ENCODE peak calls at places on chromosomes 2 and 18, in nine cellular contexts. H is AML-193; U is GM06990; X is ureter; M is fibroblast of the aortic adventitia; J is nucleus accumbens; Q is activated CD4-positive, alpha-beta T cell treated with anti-CD3 and anti-CD28 coated beads, Interleukin-2, amount 50 U/mL, for 1 hour; A is activated T-helper 1 cell treated with Interleukin-2 at 50 U/mL for 16 hours; V is activated naive CD8-positive, alpha-beta T cell treated with anti-CD3 and anti-CD28 coated beads, Interleukin-2, amount 50 U/mL, for 24 hours. S is an unnamed sample.

GRCh38 chr18:59009846-59010245 is 129.8 kb upstream of the SEC11C start:
- DNase-seq in H (no peak), U (no peak), X (no peak), M (no peak), J (no peak), Q (no peak), A (no peak), V (no peak), S (no peak)

GRCh38 chr2:62309465-62310091 is 113.7 kb downstream of the B3GNT2 start:
- DNase-seq in H (no peak), U (peak), X (no peak), M (peak), J (no peak), Q (no peak), A (no peak), V (peak), S (peak)

GRCh38 chr18:76558881-76559667 is 64.0 kb upstream of the ZNF516 start:
- DNase-seq in H (no peak), U (no peak), X (peak), M (no peak), J (no peak), Q (no peak), A (no peak), V (no peak), S (no peak)

GRCh38 chr2:234368861-234369261 is 128.0 kb downstream of the ARL4C start:
- DNase-seq in H (no peak), U (no peak), X (peak), M (peak), J (no peak), Q (peak), A (peak), V (peak), S (no peak)

GRCh38 chr2:61151434-61151833 is 10.6 kb upstream of the C2orf74 start:
- DNase-seq in H (no peak), U (no peak), X (no peak), M (peak), J (no peak), Q (no peak), A (no peak), V (no peak), S (no peak)

GRCh38 chr2:14577843-14578242 is 54.7 kb upstream of the LRATD1 start:
- DNase-seq in H (no peak), U (no peak), X (no peak), M (no peak), J (no peak), Q (no peak), A (no peak), V (no peak), S (no peak)

GRCh38 chr18:22551536-22552151 is 133.9 kb upstream of the CTAGE1 start:
- DNase-seq in H (no peak), U (no peak), X (no peak), M (peak), J (no peak), Q (no peak), A (no peak), V (no peak), S (no peak)

GRCh38 chr2:239267411-239267941 is 133.3 kb downstream of the HDAC4 start:
- DNase-seq in H (peak), U (peak), X (peak), M (peak), J (no peak), Q (peak), A (peak), V (peak), S (peak)

GRCh38 chr2:241561811-241562210 is 3.3 kb downstream of the BOK start:
- DNase-seq in H (no peak), U (no peak), X (peak), M (peak), J (peak), Q (no peak), A (no peak), V (no peak), S (no peak)

GRCh38 chr18:62897153-62897552 is 181.8 kb downstream of the PHLPP1 start:
- DNase-seq in H (no peak), U (no peak), X (no peak), M (peak), J (no peak), Q (no peak), A (no peak), V (no peak), S (no peak)

GRCh38 chr2:219688560-219689445 is 61.4 kb downstream of the SLC4A3 start:
- DNase-seq in H (no peak), U (no peak), X (no peak), M (peak), J (no peak), Q (no peak), A (no peak), V (no peak), S (no peak)

GRCh38 chr2:47311764-47312503 is 91.0 kb upstream of the MSH2 start:
- DNase-seq in H (no peak), U (no peak), X (no peak), M (no peak), J (no peak), Q (no peak), A (no peak), V (no peak), S (no peak)

GRCh38 chr2:167783266-167784070 is 463.9 kb downstream of the STK39 start:
- DNase-seq in H (no peak), U (no peak), X (no peak), M (no peak), J (peak), Q (no peak), A (no peak), V (no peak), S (no peak)

GRCh38 chr18:58590231-58590630 is 38.7 kb downstream of the ALPK2 start:
- DNase-seq in H (no peak), U (no peak), X (no peak), M (peak), J (no peak), Q (no peak), A (no peak), V (no peak), S (no peak)

GRCh38 chr2:650343-651310 is 26.6 kb downstream of the TMEM18 start:
- DNase-seq in H (no peak), U (no peak), X (no peak), M (no peak), J (no peak), Q (no peak), A (no peak), V (no peak), S (no peak)

GRCh38 chr2:239187464-239188253 is 213.2 kb downstream of the HDAC4 start:
- DNase-seq in H (no peak), U (no peak), X (no peak), M (no peak), J (no peak), Q (no peak), A (no peak), V (no peak), S (no peak)

GRCh38 chr18:48885951-48886400 is 64.8 kb downstream of the SMAD7 start:
- DNase-seq in H (no peak), U (no peak), X (no peak), M (no peak), J (no peak), Q (no peak), A (no peak), V (no peak), S (no peak)

GRCh38 chr2:125516496-125517109 is 1139.4 kb upstream of the GYPC start:
- DNase-seq in H (peak), U (no peak), X (no peak), M (no peak), J (no peak), Q (no peak), A (no peak), V (no peak), S (no peak)

GRCh38 chr2:120360307-120360855 is 14.4 kb downstream of the INHBB start:
- DNase-seq in H (no peak), U (no peak), X (no peak), M (peak), J (no peak), Q (no peak), A (no peak), V (no peak), S (no peak)

GRCh38 chr2:159230145-159230877 is 56.2 kb downstream of the WDSUB1 start:
- DNase-seq in H (no peak), U (no peak), X (no peak), M (no peak), J (no peak), Q (no peak), A (no peak), V (no peak), S (no peak)

GRCh38 chr2:150143087-150143536 is 344.4 kb downstream of the RND3 start:
- DNase-seq in H (no peak), U (no peak), X (no peak), M (peak), J (no peak), Q (no peak), A (no peak), V (no peak), S (no peak)

GRCh38 chr2:48395658-48396057 is 134.3 kb upstream of the STON1 start:
- DNase-seq in H (peak), U (no peak), X (no peak), M (no peak), J (no peak), Q (no peak), A (no peak), V (no peak), S (no peak)

GRCh38 chr2:26758790-26759321 is 5.2 kb upstream of the SLC35F6 start:
- DNase-seq in H (no peak), U (no peak), X (no peak), M (no peak), J (no peak), Q (no peak), A (no peak), V (no peak), S (no peak)

GRCh38 chr2:222972420-222972819 is 79.6 kb upstream of the KCNE4 start:
- DNase-seq in H (no peak), U (no peak), X (no peak), M (no peak), J (no peak), Q (no peak), A (no peak), V (no peak), S (no peak)

GRCh38 chr2:31387850-31388249 is 26.7 kb downstream of the XDH start:
- DNase-seq in H (no peak), U (no peak), X (no peak), M (no peak), J (no peak), Q (no peak), A (no peak), V (no peak), S (no peak)

GRCh38 chr2:218257390-218257981 is 3.3 kb upstream of the GPBAR1 start:
- DNase-seq in H (peak), U (peak), X (no peak), M (no peak), J (no peak), Q (peak), A (peak), V (peak), S (peak)

GRCh38 chr2:120012363-120012762 is 514 bp upstream of the EPB41L5 start:
- DNase-seq in H (no peak), U (no peak), X (no peak), M (no peak), J (no peak), Q (no peak), A (no peak), V (no peak), S (no peak)

GRCh38 chr2:41836944-41837343 is 210.9 kb upstream of the PKDCC start:
- DNase-seq in H (peak), U (no peak), X (no peak), M (peak), J (no peak), Q (peak), A (no peak), V (peak), S (no peak)

GRCh38 chr18:13254971-13255927 is 36.7 kb downstream of the LDLRAD4 start:
- DNase-seq in H (no peak), U (no peak), X (peak), M (no peak), J (no peak), Q (no peak), A (no peak), V (no peak), S (no peak)

GRCh38 chr18:59514193-59514592 is 155.1 kb upstream of the LMAN1 start:
- DNase-seq in H (no peak), U (no peak), X (peak), M (peak), J (no peak), Q (no peak), A (no peak), V (no peak), S (no peak)

GRCh38 chr2:11155326-11156059 is at the start of gene SLC66A3:
- DNase-seq in H (peak), U (peak), X (no peak), M (peak), J (no peak), Q (no peak), A (no peak), V (no peak), S (peak)

GRCh38 chr2:28224648-28225471 is 167.8 kb upstream of the FOSL2 start:
- DNase-seq in H (no peak), U (no peak), X (no peak), M (peak), J (peak), Q (no peak), A (no peak), V (no peak), S (no peak)

GRCh38 chr18:22279741-22280452 is 110.5 kb downstream of the GATA6 start:
- DNase-seq in H (no peak), U (no peak), X (no peak), M (peak), J (no peak), Q (no peak), A (no peak), V (no peak), S (no peak)

GRCh38 chr2:176455865-176456291 is 186.6 kb downstream of the MTX2 start:
- DNase-seq in H (no peak), U (no peak), X (no peak), M (peak), J (no peak), Q (no peak), A (no peak), V (no peak), S (no peak)

GRCh38 chr2:42895134-42895795 is 102.9 kb upstream of the HAAO start:
- DNase-seq in H (no peak), U (no peak), X (no peak), M (no peak), J (no peak), Q (no peak), A (no peak), V (no peak), S (no peak)

S was measured in GF-D8.